ENCODE peak calls at places on chromosomes 16 and 17, in five cellular contexts. C, P, V, F and Y are unnamed samples.

GRCh38 chr16:68451656-68452055 is 3.3 kb upstream of the SMPD3 start:
- DNase-seq in V (no peak), C (no peak), F (no peak), P (no peak), Y (no peak)

GRCh38 chr17:74814453-74814852 is 38.3 kb upstream of the NAT9 start:
- DNase-seq in V (no peak), F (no peak), C (no peak), P (no peak), Y (no peak)

GRCh38 chr16:83835972-83836566 is 28.3 kb downstream of the HSBP1 start:
- DNase-seq in F (no peak), V (no peak), C (no peak), P (no peak), Y (peak)

GRCh38 chr16:66662445-66663194 is 33.9 kb downstream of the CMTM4 start:
- DNase-seq in F (no peak), V (peak), C (no peak), P (peak), Y (peak)

GRCh38 chr16:59540621-59541020 is 806.5 kb upstream of the GOT2 start:
- DNase-seq in V (no peak), F (no peak), P (no peak), C (no peak), Y (no peak)

GRCh38 chr17:68197091-68197996 is 50.5 kb upstream of the AMZ2 start:
- DNase-seq in V (peak), C (no peak), P (no peak), F (peak), Y (no peak)

GRCh38 chr17:67685351-67685750 is 32.4 kb upstream of the NOL11 start:
- DNase-seq in V (no peak), P (no peak), C (no peak), F (no peak), Y (no peak)

GRCh38 chr17:17348872-17349723 is 45.9 kb downstream of the NT5M start:
- DNase-seq in F (no peak), V (no peak), P (peak), C (no peak), Y (no peak)

GRCh38 chr16:50781043-50781442 is 39.2 kb downstream of the CYLD start:
- DNase-seq in V (no peak), C (no peak), F (no peak), P (no peak), Y (peak)

GRCh38 chr17:60247836-60248461 is 98.2 kb downstream of the CA4 start:
- DNase-seq in F (no peak), V (no peak), P (no peak), C (no peak), Y (no peak)

GRCh38 chr16:15530085-15530484 is 95.7 kb downstream of the BMERB1 start:
- DNase-seq in C (no peak), P (no peak), F (no peak), V (no peak), Y (no peak)

GRCh38 chr16:10576390-10577304 is 3.8 kb downstream of the EMP2 start:
- DNase-seq in V (no peak), C (no peak), F (no peak), P (no peak), Y (no peak)

GRCh38 chr16:31082368-31083045 is 6.2 kb downstream of the PRSS53 start:
- DNase-seq in C (no peak), F (no peak), P (no peak), V (no peak), Y (no peak)

GRCh38 chr16:53465606-53466290 is 31.5 kb downstream of the RBL2 start:
- DNase-seq in V (no peak), F (no peak), P (no peak), C (no peak), Y (peak)

GRCh38 chr17:80981929-80982425 is 9.7 kb upstream of the CHMP6 start:
- DNase-seq in V (no peak), P (no peak), F (no peak), C (no peak), Y (no peak)

GRCh38 chr17:489758-490329 is 137.2 kb upstream of the RPH3AL start:
- DNase-seq in V (peak), P (peak), F (peak), C (no peak), Y (peak)
- TF ChIP-seq USF2 in V (no peak), P (no peak), F (no peak), C (no peak), Y (no peak)

GRCh38 chr16:57283956-57284205 is 591 bp downstream of the PLLP start:
- DNase-seq in F (no peak), P (no peak), C (no peak), V (no peak), Y (no peak)
- TF ChIP-seq CEBPB in F (no peak), P (no peak), C (no peak), V (no peak), Y (no peak)

DNA sequence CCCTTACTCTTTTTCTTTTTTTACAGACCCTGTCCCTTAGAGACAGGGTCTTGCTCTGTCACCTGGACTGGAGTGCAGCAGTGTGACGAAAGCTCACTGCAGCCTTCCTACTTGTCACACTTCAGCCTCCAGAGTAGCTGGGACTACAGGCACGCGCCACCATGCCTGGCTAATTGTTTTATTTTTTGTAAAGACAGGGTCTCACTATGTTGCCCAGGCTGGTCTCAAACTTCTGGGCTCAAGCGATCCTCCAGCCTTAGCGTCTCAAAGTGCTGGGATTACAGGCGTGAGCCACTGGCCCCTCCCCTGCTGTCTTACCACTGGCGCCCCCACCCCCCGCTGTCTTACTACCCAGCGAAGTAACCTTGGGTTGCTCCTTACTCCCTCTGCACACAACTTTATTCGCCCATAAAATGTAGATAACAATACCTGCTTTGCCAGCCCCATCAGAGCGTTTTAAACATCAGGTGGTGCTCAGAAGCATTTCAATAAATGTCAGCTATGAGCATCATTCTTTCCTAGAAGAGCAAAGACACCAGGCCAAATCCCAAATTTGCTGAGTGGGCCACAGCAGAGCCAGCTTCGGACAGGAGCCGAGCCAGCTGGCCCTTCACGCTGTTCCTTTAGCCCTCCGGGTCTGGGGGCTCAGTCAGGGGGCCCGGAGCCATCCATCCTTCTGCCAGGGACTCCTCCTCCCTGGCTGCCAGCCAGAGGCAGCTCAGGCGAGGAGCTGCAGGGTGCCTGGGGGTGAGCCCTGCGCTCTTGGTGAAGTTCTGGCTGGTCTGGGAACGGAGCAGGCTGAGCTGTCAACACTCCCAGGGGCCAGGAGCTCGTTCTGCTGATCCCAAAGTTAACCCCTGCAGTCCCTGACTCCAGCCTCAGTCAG is 24.4 kb downstream of the SRL start:
- DNase-seq in C (no peak), P (no peak), V (no peak), F (no peak), Y (no peak)
- TF ChIP-seq HDAC2 in C (no peak), P (no peak), V (no peak), F (no peak), Y (no peak)

GRCh38 chr17:41016578-41017215 is 7.8 kb upstream of the KRTAP3-1 start:
- DNase-seq in P (peak), V (no peak), F (no peak), C (no peak), Y (no peak)
- TF ChIP-seq USF2 in P (no peak), V (no peak), F (no peak), C (no peak), Y (no peak)

GRCh38 chr17:78442648-78443128 is 64.2 kb downstream of the PGS1 start:
- DNase-seq in C (no peak), F (no peak), P (no peak), V (no peak), Y (no peak)
- TF ChIP-seq CEBPB in C (no peak), F (no peak), P (no peak), V (no peak), Y (no peak)

GRCh38 chr17:53150101-53150698 is 672.5 kb upstream of the KIF2B start:
- DNase-seq in P (peak), V (no peak), C (no peak), F (no peak), Y (peak)
- TF ChIP-seq HDAC2 in P (no peak), V (no peak), C (no peak), F (no peak), Y (no peak)

DNA sequence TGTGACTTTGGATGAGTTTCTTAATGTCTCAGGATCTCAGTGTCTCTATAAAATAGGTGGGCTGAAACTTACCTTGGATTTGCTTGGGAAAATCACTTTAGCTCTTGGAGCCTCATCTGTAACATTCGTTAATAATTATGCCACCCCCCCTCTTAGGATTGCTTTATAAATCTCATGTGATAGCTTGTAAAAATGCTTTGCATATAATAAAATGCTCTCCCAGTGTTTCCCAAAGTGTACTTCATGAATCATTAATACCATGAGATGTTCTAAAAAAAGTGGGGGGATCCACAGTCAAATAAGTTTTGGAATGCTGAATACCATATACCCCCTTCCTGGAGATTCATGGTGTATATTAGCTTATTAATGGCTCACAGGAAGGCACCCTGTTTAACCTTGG is 5.2 kb downstream of the KRT39 start:
- DNase-seq in C (no peak), P (no peak), V (no peak), F (no peak), Y (no peak)
- TF ChIP-seq USF2 in C (no peak), P (no peak), V (no peak), F (no peak), Y (no peak)

DNA sequence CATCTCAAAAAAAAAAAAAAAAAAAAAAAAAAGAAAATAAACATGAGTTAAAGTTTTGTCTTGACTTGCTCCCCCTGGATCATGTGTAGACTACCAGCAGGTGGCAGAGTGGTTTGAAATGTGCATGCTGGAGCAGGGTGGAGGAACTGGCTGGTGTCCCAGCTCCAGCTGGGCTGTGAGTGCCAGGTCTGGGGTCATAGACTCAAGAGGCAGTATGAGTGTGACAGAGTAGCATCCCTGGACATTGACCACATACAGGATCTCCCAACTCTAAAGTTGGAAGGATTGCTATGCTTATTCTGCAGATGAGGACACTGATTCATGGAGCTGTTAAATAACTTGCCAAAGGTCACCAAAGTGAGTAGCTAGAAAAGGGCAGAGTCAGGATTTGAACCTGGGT is 198.0 kb upstream of the MPHOSPH6 start:
- DNase-seq in V (peak), C (no peak), P (peak), F (no peak), Y (peak)
- TF ChIP-seq CEBPB in V (no peak), C (no peak), P (no peak), F (no peak), Y (no peak)

GRCh38 chr16:9072806-9073341 is 18.6 kb upstream of the HAPSTR1 start:
- DNase-seq in V (no peak), P (no peak), C (peak), F (no peak), Y (no peak)
- TF ChIP-seq HDAC2 in V (no peak), P (no peak), C (no peak), F (no peak), Y (no peak)